ENCODE peak calls at places on chromosomes 2 and 18, in ten cellular contexts. M, G, I, N, P, T, D, B, H and F are unnamed samples.

GRCh38 chr18:50429207-50429948 is 54.5 kb downstream of the SKA1 start:
- DNase-seq in P (peak), B (peak), N (peak), H (peak), T (peak), G (no peak), I (peak), D (no peak), M (peak), F (peak)

GRCh38 chr2:69621440-69621839 is 22.1 kb downstream of the AAK1 start:
- DNase-seq in T (no peak), N (no peak), H (no peak), I (no peak), B (no peak), D (no peak), M (no peak), G (no peak), P (no peak), F (no peak)

GRCh38 chr2:20613342-20613916 is 37.5 kb downstream of the HS1BP3 start:
- DNase-seq in M (no peak), G (peak), B (no peak), D (peak), P (no peak), T (no peak), N (no peak), I (no peak), H (peak), F (no peak)

GRCh38 chr2:46643951-46644350 is 164.6 kb downstream of the TMEM247 start:
- DNase-seq in M (no peak), B (no peak), I (no peak), H (no peak), G (no peak), N (peak), D (no peak), T (no peak), P (no peak), F (no peak)

GRCh38 chr2:230944123-230944653 is 19.1 kb upstream of the GPR55 start:
- DNase-seq in G (no peak), P (no peak), T (no peak), M (no peak), N (no peak), D (no peak), B (no peak), I (no peak), H (no peak), F (no peak)

GRCh38 chr2:134402385-134402784 is 148.5 kb downstream of the MGAT5 start:
- DNase-seq in T (peak), N (no peak), B (peak), M (no peak), G (peak), D (no peak), P (no peak), I (peak), H (no peak), F (peak)

GRCh38 chr2:207181526-207182274 is 16.0 kb upstream of the KLF7 start:
- DNase-seq in G (no peak), H (no peak), P (no peak), N (no peak), B (no peak), T (no peak), I (no peak), D (no peak), M (no peak), F (no peak)

GRCh38 chr18:56869189-56869777 is 218.1 kb downstream of the WDR7 start:
- DNase-seq in D (peak), M (peak), T (peak), P (peak), N (peak), I (peak), H (peak), G (no peak), B (peak), F (peak)

GRCh38 chr2:28955492-28955891 is 25.6 kb upstream of the TOGARAM2 start:
- DNase-seq in B (no peak), T (no peak), H (no peak), G (no peak), I (no peak), M (no peak), P (peak), N (no peak), D (no peak), F (no peak)

GRCh38 chr2:224165901-224166319 is 126.8 kb upstream of the SERPINE2 start:
- DNase-seq in G (no peak), B (no peak), N (no peak), I (no peak), P (no peak), M (no peak), T (no peak), D (no peak), H (no peak), F (no peak)

GRCh38 chr2:126976721-126977328 is 78.1 kb downstream of the TEX51 start:
- DNase-seq in P (no peak), D (no peak), H (peak), G (no peak), I (no peak), B (no peak), N (no peak), M (no peak), T (no peak), F (no peak)

GRCh38 chr2:62999905-63000304 is 50.7 kb upstream of the OTX1 start:
- DNase-seq in I (peak), D (no peak), T (peak), N (peak), B (peak), M (no peak), H (no peak), P (no peak), G (peak), F (no peak)

GRCh38 chr2:13474538-13474937 is 757.8 kb downstream of the TRIB2 start:
- DNase-seq in H (no peak), D (no peak), B (no peak), T (no peak), I (no peak), G (no peak), M (no peak), N (no peak), P (no peak), F (no peak)

GRCh38 chr2:186339716-186340115 is 146.3 kb upstream of the ZC3H15 start:
- DNase-seq in D (no peak), M (no peak), B (no peak), P (no peak), G (no peak), H (no peak), T (no peak), I (no peak), N (no peak), F (peak)

GRCh38 chr2:242011991-242012764 is 142.6 kb downstream of the RTP5 start:
- DNase-seq in P (no peak), T (no peak), H (no peak), M (no peak), I (no peak), D (no peak), N (no peak), G (no peak), B (no peak), F (no peak)

GRCh38 chr2:151043484-151043883 is 218.2 kb downstream of the RBM43 start:
- DNase-seq in M (no peak), G (no peak), H (no peak), D (no peak), T (peak), B (no peak), N (peak), P (peak), I (peak), F (peak)

GRCh38 chr2:236093134-236093533 is 75.1 kb downstream of the GBX2 start:
- DNase-seq in P (no peak), N (no peak), H (no peak), D (no peak), I (no peak), B (no peak), G (no peak), T (no peak), M (no peak), F (no peak)

GRCh38 chr2:29954316-29954715 is 32.9 kb upstream of the ALK start:
- DNase-seq in N (no peak), T (no peak), B (no peak), P (no peak), G (no peak), M (no peak), I (no peak), D (no peak), H (no peak), F (no peak)

GRCh38 chr2:71482055-71482454 is 28.7 kb downstream of the DYSF start:
- DNase-seq in M (no peak), D (no peak), H (no peak), I (no peak), B (no peak), G (no peak), T (no peak), N (no peak), P (peak), F (no peak)

GRCh38 chr2:241112592-241112991 is 10.5 kb upstream of the MTERF4 start:
- DNase-seq in M (no peak), H (no peak), G (no peak), B (no peak), N (no peak), I (no peak), D (no peak), T (no peak), P (no peak), F (no peak)

GRCh38 chr2:65671670-65672069 is 239.3 kb upstream of the SPRED2 start:
- DNase-seq in B (no peak), T (no peak), D (no peak), G (no peak), N (no peak), I (no peak), M (no peak), H (no peak), P (no peak), F (no peak)

GRCh38 chr2:142426064-142426463 is 295.2 kb upstream of the LRP1B start:
- DNase-seq in M (no peak), H (peak), D (no peak), T (no peak), I (no peak), G (no peak), N (no peak), P (no peak), B (no peak), F (no peak)

GRCh38 chr18:38025433-38026038 is 459.9 kb upstream of the CELF4 start:
- DNase-seq in D (no peak), M (no peak), H (no peak), G (no peak), T (no peak), B (no peak), I (peak), P (peak), N (no peak), F (peak)

GRCh38 chr2:219638217-219638947 is 11.0 kb downstream of the SLC4A3 start:
- DNase-seq in I (no peak), G (no peak), B (no peak), P (peak), T (no peak), M (no peak), H (no peak), N (peak), D (no peak), F (no peak)

GRCh38 chr18:73848656-73849055 is 299.0 kb downstream of the FBXO15 start:
- DNase-seq in M (no peak), P (no peak), I (peak), G (no peak), T (peak), D (no peak), H (no peak), B (no peak), N (peak), F (peak)

GRCh38 chr2:190627881-190628412 is 20.9 kb upstream of the NAB1 start:
- DNase-seq in N (no peak), P (peak), D (peak), I (no peak), H (peak), B (no peak), G (peak), M (no peak), T (peak), F (no peak)

GRCh38 chr2:134108124-134108523 is 145.7 kb upstream of the MGAT5 start:
- DNase-seq in I (no peak), N (no peak), B (peak), D (no peak), G (no peak), T (no peak), M (no peak), P (no peak), H (no peak), F (no peak)

GRCh38 chr2:1162768-1163584 is 212.3 kb downstream of the SNTG2 start:
- DNase-seq in P (no peak), B (no peak), M (peak), H (no peak), N (no peak), G (no peak), T (no peak), D (no peak), I (no peak), F (peak)

GRCh38 chr2:198096007-198096406 is 291.6 kb downstream of the PLCL1 start:
- DNase-seq in N (no peak), D (no peak), I (no peak), P (no peak), T (no peak), G (no peak), H (no peak), B (no peak), M (no peak), F (no peak)

GRCh38 chr18:70431203-70431624 is 142.4 kb downstream of the SOCS6 start:
- DNase-seq in N (peak), D (no peak), I (peak), T (peak), P (no peak), H (no peak), G (no peak), B (no peak), M (no peak), F (no peak)

GRCh38 chr2:230441188-230441897 is 25.3 kb downstream of the SP100 start:
- DNase-seq in G (peak), P (no peak), H (no peak), M (peak), N (no peak), D (peak), B (peak), T (peak), I (peak), F (peak)

GRCh38 chr2:55718165-55719008 is 24.7 kb upstream of the PNPT1 start:
- DNase-seq in D (peak), N (peak), H (peak), B (peak), P (peak), M (peak), T (peak), I (peak), G (no peak), F (peak)

GRCh38 chr18:46756559-46757201 is at the start of gene ST8SIA5:
- DNase-seq in M (no peak), P (peak), G (peak), D (no peak), B (peak), I (no peak), T (no peak), H (peak), N (no peak), F (no peak)

GRCh38 chr2:224023188-224023587 is 15.9 kb downstream of the SERPINE2 start:
- DNase-seq in N (peak), B (no peak), H (no peak), D (no peak), I (no peak), M (no peak), G (no peak), P (no peak), T (no peak), F (peak)

GRCh38 chr2:95056044-95056443 is 30.5 kb downstream of the MAL start:
- DNase-seq in T (no peak), D (no peak), N (no peak), P (no peak), G (no peak), B (no peak), H (no peak), M (no peak), I (no peak), F (no peak)
- H3K27ac ChIP-seq in T (no peak), D (no peak), N (no peak), P (no peak), G (no peak), B (no peak), H (no peak), M (no peak), I (no peak), F (no peak)

GRCh38 chr18:9811978-9812377 is 73.8 kb upstream of the TXNDC2 start:
- DNase-seq in B (no peak), P (peak), T (no peak), G (no peak), N (no peak), I (no peak), D (no peak), H (no peak), M (no peak), F (no peak)

GRCh38 chr18:9808530-9809241 is 77.1 kb upstream of the TXNDC2 start:
- DNase-seq in I (peak), D (no peak), G (peak), B (peak), M (no peak), N (peak), H (no peak), T (peak), P (peak), F (no peak)

GRCh38 chr18:9809686-9810085 is 76.1 kb upstream of the TXNDC2 start:
- DNase-seq in P (no peak), G (no peak), T (no peak), D (no peak), N (no peak), I (peak), B (no peak), H (no peak), M (no peak), F (no peak)

GRCh38 chr18:9810216-9810804 is 75.5 kb upstream of the TXNDC2 start:
- DNase-seq in N (no peak), T (no peak), I (peak), H (no peak), P (no peak), B (no peak), G (no peak), M (no peak), D (no peak), F (no peak)

GRCh38 chr18:9810994-9811393 is 74.8 kb upstream of the TXNDC2 start:
- DNase-seq in I (no peak), G (peak), H (no peak), B (no peak), D (no peak), P (peak), M (no peak), N (no peak), T (no peak), F (no peak)
- TF ChIP-seq CTCF in I (no peak), G (peak), H (no peak), B (no peak), D (no peak), P (peak), M (no peak), N (no peak), T (no peak), F (no peak)

GRCh38 chr2:119389615-119390306 is 23.0 kb downstream of the DBI start:
- DNase-seq in I (peak), H (no peak), B (peak), T (peak), D (peak), N (no peak), G (peak), M (no peak), P (no peak), F (peak)
- H3K27ac ChIP-seq in I (no peak), H (peak), B (peak), T (no peak), D (peak), N (no peak), G (no peak), M (no peak), P (no peak), F (no peak)

GRCh38 chr2:26982102-26982742 is 11.8 kb downstream of the MAPRE3 start:
- DNase-seq in M (peak), G (peak), D (peak), P (peak), B (peak), H (peak), N (peak), I (peak), T (peak), F (peak)
- TF ChIP-seq CTCF in M (peak), G (peak), D (peak), P (peak), B (peak), H (peak), N (peak), I (peak), T (peak), F (peak)

GRCh38 chr2:85019121-85019520 is 48.2 kb downstream of the KCMF1 start:
- DNase-seq in M (no peak), P (no peak), I (no peak), T (no peak), D (no peak), G (no peak), H (no peak), N (no peak), B (no peak), F (no peak)

GRCh38 chr2:85015653-85016360 is 44.8 kb downstream of the KCMF1 start:
- DNase-seq in B (no peak), M (no peak), I (peak), N (no peak), P (no peak), H (no peak), D (no peak), T (peak), G (no peak), F (no peak)

GRCh38 chr2:85012855-85013254 is 41.9 kb downstream of the KCMF1 start:
- DNase-seq in D (no peak), B (no peak), P (no peak), M (no peak), G (no peak), T (no peak), I (no peak), H (no peak), N (no peak), F (no peak)

GRCh38 chr2:85018049-85018447 is 47.1 kb downstream of the KCMF1 start:
- DNase-seq in T (no peak), I (no peak), G (no peak), N (no peak), D (no peak), M (no peak), P (no peak), H (no peak), B (no peak), F (no peak)

GRCh38 chr2:85017436-85018048 is 46.6 kb downstream of the KCMF1 start:
- DNase-seq in H (peak), G (no peak), B (no peak), N (no peak), I (peak), D (no peak), T (peak), M (peak), P (peak), F (no peak)
- H3K27ac ChIP-seq in H (peak), G (no peak), B (no peak), N (peak), I (no peak), D (peak), T (peak), M (no peak), P (peak), F (peak)

DNA sequence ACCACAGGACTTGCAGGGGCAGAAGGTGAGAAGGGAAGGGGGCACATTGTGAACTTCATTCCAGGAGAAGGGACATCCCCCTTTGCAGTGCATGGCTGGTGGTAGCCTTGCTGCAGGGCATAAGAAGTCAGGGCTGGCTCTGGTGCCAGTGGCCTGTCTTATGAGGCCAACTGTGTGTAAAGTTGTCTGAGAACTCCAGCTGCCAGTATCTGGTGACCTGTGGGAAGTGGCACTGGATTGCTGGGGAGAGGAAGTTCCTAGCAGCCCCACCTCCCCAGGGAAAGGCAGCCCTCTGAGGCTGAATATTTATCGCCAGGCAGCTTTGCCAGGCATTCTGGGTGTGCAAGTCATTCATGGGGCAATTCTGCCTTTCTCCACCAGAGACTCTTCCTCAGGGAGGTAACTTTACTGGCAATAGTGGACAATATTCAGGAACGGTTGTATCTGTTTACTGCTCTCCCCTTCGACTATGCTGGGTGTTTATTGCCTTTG is 12.2 kb downstream of the TRPM8 start:
- DNase-seq in P (peak), N (no peak), G (no peak), T (peak), I (no peak), H (no peak), B (no peak), D (no peak), M (no peak), F (no peak)
- TF ChIP-seq CTCF in P (no peak), N (no peak), G (no peak), T (peak), I (peak), H (no peak), B (no peak), D (no peak), M (no peak), F (no peak)